ENCODE peak calls at places on chromosomes 12 and 14, in seven cellular contexts. G, C, F, B, I, D and V are unnamed samples.

GRCh38 chr14:53032161-53032803 is 81.4 kb upstream of the FERMT2 start:
- DNase-seq in G (no peak), C (peak; percentile 77), F (no peak), B (peak; percentile 93), I (no peak), D (no peak), V (no peak)

GRCh38 chr14:85934123-85934885 is 404.4 kb downstream of the FLRT2 start:
- DNase-seq in G (peak; percentile 13), C (peak; percentile 12), F (no peak), B (peak; percentile 39), I (peak; percentile 41), D (peak; percentile 7), V (peak; percentile 67)

GRCh38 chr12:593396-593976 is 69.8 kb downstream of the NINJ2 start:
- DNase-seq in G (no peak), C (no peak), F (no peak), B (no peak), I (no peak), D (no peak), V (no peak)

GRCh38 chr14:31703056-31703455 is 141.9 kb downstream of the NUBPL start:
- DNase-seq in G (no peak), C (no peak), F (no peak), B (no peak), I (no peak), D (no peak), V (no peak)

GRCh38 chr12:123269395-123269892 is 2.2 kb downstream of the CDK2AP1 start:
- DNase-seq in G (no peak), C (peak; percentile 25), F (no peak), B (peak; percentile 66), I (no peak), D (no peak), V (no peak)

GRCh38 chr12:22672951-22673350 is 48.0 kb downstream of the ETNK1 start:
- DNase-seq in G (no peak), C (no peak), F (no peak), B (peak; percentile 65), I (no peak), D (no peak), V (no peak)

GRCh38 chr12:82174936-82175335 is 183.3 kb downstream of the CCDC59 start:
- DNase-seq in G (no peak), C (no peak), F (no peak), B (no peak), I (peak; percentile 98), D (no peak), V (peak; percentile 96)

GRCh38 chr14:77325746-77326094 is 4.9 kb downstream of the GSTZ1 start:
- DNase-seq in G (no peak), C (no peak), F (no peak), B (no peak), I (no peak), D (peak; percentile 21), V (no peak)

GRCh38 chr12:73308747-73309146 is 1036.6 kb downstream of the TRHDE start:
- DNase-seq in G (no peak), C (peak; percentile 74), F (no peak), B (no peak), I (no peak), D (no peak), V (no peak)

GRCh38 chr14:101633276-101633675 is 72.0 kb downstream of the DIO3 start:
- DNase-seq in G (no peak), C (no peak), F (no peak), B (no peak), I (no peak), D (no peak), V (no peak)

GRCh38 chr12:108752387-108752786 is 21.1 kb upstream of the CORO1C start:
- DNase-seq in G (no peak), C (no peak), F (no peak), B (no peak), I (no peak), D (no peak), V (no peak)

GRCh38 chr12:116194935-116195431 is 82.5 kb downstream of the MED13L start:
- DNase-seq in G (no peak), C (no peak), F (no peak), B (no peak), I (no peak), D (no peak), V (no peak)

GRCh38 chr14:100534528-100535286 is 52.5 kb downstream of the BEGAIN start:
- DNase-seq in G (no peak), C (no peak), F (no peak), B (no peak), I (no peak), D (no peak), V (no peak)

GRCh38 chr12:125092872-125093680 is 27.8 kb downstream of the AACS start:
- DNase-seq in G (no peak), C (peak; percentile 86), F (no peak), B (peak; percentile 64), I (no peak), D (no peak), V (no peak)

GRCh38 chr12:109763201-109763841 is 49.7 kb downstream of the FAM222A start:
- DNase-seq in G (no peak), C (peak; percentile 90), F (no peak), B (peak; percentile 84), I (no peak), D (no peak), V (no peak)

GRCh38 chr14:63542231-63542999 is 762 bp downstream of the PPP2R5E start:
- DNase-seq in G (no peak), C (peak; percentile 17), F (no peak), B (peak; percentile 26), I (peak; percentile 18), D (no peak), V (peak; percentile 40)

GRCh38 chr12:130818381-130819247 is 20.4 kb downstream of the STX2 start:
- DNase-seq in G (peak; percentile 91), C (peak; percentile 80), F (no peak), B (peak; percentile 38), I (peak; percentile 76), D (peak; percentile 94), V (no peak)

GRCh38 chr12:68279227-68280054 is 26.0 kb upstream of the IL22 start:
- DNase-seq in G (no peak), C (no peak), F (no peak), B (peak; percentile 32), I (no peak), D (no peak), V (peak; percentile 19)

GRCh38 chr14:103267226-103267625 is 66.8 kb upstream of the EIF5 start:
- DNase-seq in G (no peak), C (no peak), F (no peak), B (no peak), I (no peak), D (no peak), V (no peak)

GRCh38 chr14:35339761-35340406 is 47.7 kb downstream of the PSMA6 start:
- DNase-seq in G (no peak), C (no peak), F (no peak), B (no peak), I (no peak), D (no peak), V (no peak)

GRCh38 chr14:97077253-97077653 is 280.1 kb downstream of the VRK1 start:
- DNase-seq in G (no peak), C (peak; percentile 82), F (peak; percentile 10), B (peak; percentile 2), I (no peak), D (no peak), V (no peak)

GRCh38 chr14:91055016-91055415 is 5.4 kb downstream of the RPS6KA5 start:
- DNase-seq in G (no peak), C (no peak), F (no peak), B (no peak), I (no peak), D (no peak), V (no peak)

GRCh38 chr14:29042546-29042945 is 276.0 kb downstream of the FOXG1 start:
- DNase-seq in G (no peak), C (no peak), F (no peak), B (no peak), I (no peak), D (no peak), V (no peak)

GRCh38 chr14:59631237-59631636 is 54.6 kb upstream of the CCDC175 start:
- DNase-seq in G (no peak), C (peak; percentile 9), F (no peak), B (peak; percentile 10), I (peak; percentile 35), D (no peak), V (peak; percentile 40)

GRCh38 chr14:78310263-78310662 is 140.1 kb downstream of the NRXN3 start:
- DNase-seq in G (no peak), C (no peak), F (no peak), B (no peak), I (peak; percentile 13), D (no peak), V (peak; percentile 67)

GRCh38 chr14:94483071-94483451 is 7.1 kb upstream of the SERPINA9 start:
- DNase-seq in G (no peak), C (no peak), F (no peak), B (no peak), I (no peak), D (no peak), V (no peak)

GRCh38 chr14:85599939-85600338 is 70.0 kb downstream of the FLRT2 start:
- DNase-seq in G (no peak), C (no peak), F (no peak), B (peak; percentile 65), I (no peak), D (no peak), V (no peak)